ENCODE peak calls at places on chromosomes 16 and 17, in seven cellular contexts. One of them, this sample, is unnamed.
A peak's percentile ranks its signal among the peaks of the same experiment; 100 is the strongest.

GRCh38 chr16:21263640-21264211 is 14.4 kb downstream of the CRYM start:
- DNase-seq in heart left ventricle: no peak
- DNase-seq in ascending aorta: peak; percentile 46
- DNase-seq in transverse colon: peak; percentile 43
- DNase-seq in AG10803: peak; percentile 55
- DNase-seq in PC-3: no peak
- DNase-seq in Peyer's patch: no peak
- DNase-seq in this sample: no peak

GRCh38 chr16:35201151-35201550 is 1741.7 kb downstream of the TP53TG3F start:
- DNase-seq in heart left ventricle: no peak
- DNase-seq in ascending aorta: no peak
- DNase-seq in transverse colon: no peak
- DNase-seq in AG10803: no peak
- DNase-seq in PC-3: no peak
- DNase-seq in Peyer's patch: no peak
- DNase-seq in this sample: no peak

GRCh38 chr17:83115202-83115651 is 35.8 kb downstream of the METRNL start:
- DNase-seq in heart left ventricle: peak; percentile 17
- DNase-seq in ascending aorta: no peak
- DNase-seq in transverse colon: no peak
- DNase-seq in AG10803: no peak
- DNase-seq in PC-3: no peak
- DNase-seq in Peyer's patch: no peak
- DNase-seq in this sample: no peak

GRCh38 chr17:72249441-72249840 is 128.6 kb downstream of the SOX9 start:
- DNase-seq in heart left ventricle: no peak
- DNase-seq in ascending aorta: no peak
- DNase-seq in transverse colon: peak; percentile 82
- DNase-seq in AG10803: no peak
- DNase-seq in PC-3: no peak
- DNase-seq in Peyer's patch: peak; percentile 80
- DNase-seq in this sample: peak; percentile 13

GRCh38 chr17:82881900-82882714 is 42.3 kb upstream of the ZNF750 start:
- DNase-seq in heart left ventricle: peak; percentile 83
- DNase-seq in ascending aorta: no peak
- DNase-seq in transverse colon: peak; percentile 51
- DNase-seq in AG10803: peak; percentile 15
- DNase-seq in PC-3: no peak
- DNase-seq in Peyer's patch: no peak
- DNase-seq in this sample: no peak

GRCh38 chr16:49453001-49453400 is 79.4 kb downstream of the C16orf78 start:
- DNase-seq in heart left ventricle: no peak
- DNase-seq in ascending aorta: no peak
- DNase-seq in transverse colon: no peak
- DNase-seq in AG10803: no peak
- DNase-seq in PC-3: no peak
- DNase-seq in Peyer's patch: no peak
- DNase-seq in this sample: no peak

GRCh38 chr17:8326591-8327583 is 12.8 kb upstream of the ODF4 start:
- DNase-seq in heart left ventricle: peak; percentile 57
- DNase-seq in ascending aorta: no peak
- DNase-seq in transverse colon: no peak
- DNase-seq in AG10803: peak; percentile 23
- DNase-seq in PC-3: no peak
- DNase-seq in Peyer's patch: no peak
- DNase-seq in this sample: no peak

GRCh38 chr17:78805301-78805700 is 23.2 kb upstream of the CYTH1 start:
- DNase-seq in heart left ventricle: no peak
- DNase-seq in ascending aorta: no peak
- DNase-seq in transverse colon: peak; percentile 32
- DNase-seq in AG10803: no peak
- DNase-seq in PC-3: no peak
- DNase-seq in Peyer's patch: no peak
- DNase-seq in this sample: no peak

GRCh38 chr17:69141802-69142472 is at the start of gene ABCA6:
- DNase-seq in heart left ventricle: no peak
- DNase-seq in ascending aorta: no peak
- DNase-seq in transverse colon: no peak
- DNase-seq in AG10803: no peak
- DNase-seq in PC-3: no peak
- DNase-seq in Peyer's patch: no peak
- DNase-seq in this sample: peak; percentile 70

DNA sequence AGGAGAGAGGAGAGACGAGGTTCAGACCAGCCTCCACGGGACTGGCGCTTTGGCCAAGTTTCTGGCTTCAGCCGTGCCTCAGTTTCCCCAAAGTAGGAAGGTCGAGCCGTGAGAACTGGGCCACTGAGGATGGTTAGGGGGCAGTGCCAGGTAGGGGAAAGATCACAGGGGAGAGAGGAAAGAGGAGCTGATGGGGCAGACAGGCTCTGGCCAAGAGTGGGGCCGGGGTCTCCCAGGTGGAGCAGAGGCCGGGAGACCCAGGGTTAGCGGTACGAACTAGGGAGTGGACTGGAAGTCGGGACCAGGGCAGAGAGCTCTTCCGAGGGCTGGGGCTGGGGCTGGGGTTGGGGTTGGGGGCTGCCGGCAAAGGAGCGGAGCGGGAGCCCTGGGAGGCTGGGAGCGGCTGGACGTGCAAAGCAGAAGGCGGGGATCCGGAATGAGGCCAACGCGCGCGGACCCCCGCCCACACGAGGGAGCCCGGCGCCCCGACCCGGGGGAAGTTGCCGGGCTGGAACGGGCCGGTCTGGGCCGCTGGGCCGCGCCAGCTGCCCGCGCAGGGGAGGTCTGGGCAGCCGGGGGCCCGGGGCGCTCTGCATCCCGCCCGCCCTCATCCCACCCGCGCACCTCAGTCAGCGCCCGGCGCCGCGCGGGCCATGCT is 446 bp downstream of the ST3GAL2 start:
- DNase-seq in heart left ventricle: peak; percentile 51
- DNase-seq in ascending aorta: peak; percentile 68
- DNase-seq in transverse colon: peak; percentile 37
- DNase-seq in AG10803: no peak
- DNase-seq in PC-3: no peak
- DNase-seq in Peyer's patch: no peak
- DNase-seq in this sample: no peak
- TF ChIP-seq CTCF in heart left ventricle: no peak
- TF ChIP-seq CTCF in ascending aorta: no peak
- TF ChIP-seq CTCF in transverse colon: no peak
- TF ChIP-seq CTCF in AG10803: no peak
- TF ChIP-seq CTCF in PC-3: no peak
- TF ChIP-seq CTCF in Peyer's patch: no peak
- TF ChIP-seq CTCF in this sample: no peak

GRCh38 chr16:9415588-9415987 is 324.1 kb downstream of the HAPSTR1 start:
- DNase-seq in heart left ventricle: no peak
- DNase-seq in ascending aorta: no peak
- DNase-seq in transverse colon: no peak
- DNase-seq in AG10803: no peak
- DNase-seq in PC-3: no peak
- DNase-seq in Peyer's patch: no peak
- DNase-seq in this sample: no peak
- TF ChIP-seq CTCF in heart left ventricle: no peak
- TF ChIP-seq CTCF in ascending aorta: no peak
- TF ChIP-seq CTCF in transverse colon: no peak
- TF ChIP-seq CTCF in AG10803: no peak
- TF ChIP-seq CTCF in PC-3: no peak
- TF ChIP-seq CTCF in Peyer's patch: no peak
- TF ChIP-seq CTCF in this sample: no peak

GRCh38 chr16:28193530-28194423 is 18.0 kb downstream of the XPO6 start:
- DNase-seq in heart left ventricle: no peak
- DNase-seq in ascending aorta: peak; percentile 58
- DNase-seq in transverse colon: no peak
- DNase-seq in AG10803: peak; percentile 98
- DNase-seq in PC-3: peak; percentile 43
- DNase-seq in Peyer's patch: no peak
- DNase-seq in this sample: peak; percentile 62

GRCh38 chr16:28195859-28196258 is 15.9 kb downstream of the XPO6 start:
- DNase-seq in heart left ventricle: no peak
- DNase-seq in ascending aorta: no peak
- DNase-seq in transverse colon: no peak
- DNase-seq in AG10803: no peak
- DNase-seq in PC-3: no peak
- DNase-seq in Peyer's patch: no peak
- DNase-seq in this sample: no peak

GRCh38 chr16:28191364-28191985 is 20.3 kb downstream of the XPO6 start:
- DNase-seq in heart left ventricle: no peak
- DNase-seq in ascending aorta: no peak
- DNase-seq in transverse colon: no peak
- DNase-seq in AG10803: no peak
- DNase-seq in PC-3: peak; percentile 46
- DNase-seq in Peyer's patch: no peak
- DNase-seq in this sample: peak; percentile 53

GRCh38 chr16:28196331-28196987 is 15.3 kb downstream of the XPO6 start:
- DNase-seq in heart left ventricle: no peak
- DNase-seq in ascending aorta: no peak
- DNase-seq in transverse colon: no peak
- DNase-seq in AG10803: peak; percentile 21
- DNase-seq in PC-3: no peak
- DNase-seq in Peyer's patch: no peak
- DNase-seq in this sample: no peak

DNA sequence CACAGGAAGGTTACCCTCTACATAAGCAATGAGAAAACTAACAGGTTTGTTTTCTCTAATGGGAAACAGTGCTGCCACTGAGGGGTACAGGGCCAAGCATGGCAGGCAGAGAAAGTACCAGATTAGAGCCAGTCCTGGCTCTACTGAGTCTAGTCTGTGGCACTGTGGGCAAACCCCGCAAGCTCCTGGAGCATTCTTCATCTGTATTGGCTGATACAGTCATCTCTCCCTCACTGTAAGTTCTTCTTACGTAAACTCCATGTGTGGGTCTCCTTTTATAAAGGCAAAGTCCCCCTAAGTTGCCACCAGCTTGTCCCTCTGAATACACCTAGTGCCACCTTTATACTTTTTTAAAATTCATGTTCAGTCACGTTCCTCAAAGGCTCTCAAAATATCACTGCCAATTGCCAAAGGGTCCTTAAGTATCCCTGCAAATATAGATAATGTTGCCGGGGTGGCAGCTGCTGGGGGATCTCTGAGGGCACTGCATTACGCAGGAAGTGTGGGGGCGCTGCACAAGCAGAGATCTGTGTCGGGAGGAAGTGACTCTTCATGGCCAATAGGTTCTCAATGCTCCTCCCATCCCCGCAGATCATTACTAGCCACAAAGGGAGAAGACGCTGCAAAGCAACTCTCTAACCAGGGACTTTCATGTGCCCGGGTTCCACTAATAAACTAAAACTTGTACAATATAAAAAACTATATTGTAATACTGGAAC is 18.8 kb downstream of the XPO6 start:
- DNase-seq in heart left ventricle: no peak
- DNase-seq in ascending aorta: no peak
- DNase-seq in transverse colon: peak; percentile 65
- DNase-seq in AG10803: no peak
- DNase-seq in PC-3: no peak
- DNase-seq in Peyer's patch: no peak
- DNase-seq in this sample: no peak
- TF ChIP-seq CTCF in heart left ventricle: no peak
- TF ChIP-seq CTCF in ascending aorta: no peak
- TF ChIP-seq CTCF in transverse colon: no peak
- TF ChIP-seq CTCF in AG10803: no peak
- TF ChIP-seq CTCF in PC-3: no peak
- TF ChIP-seq CTCF in Peyer's patch: no peak
- TF ChIP-seq CTCF in this sample: no peak

GRCh38 chr16:8904018-8904430 is 21.9 kb downstream of the LITAFD start:
- DNase-seq in heart left ventricle: no peak
- DNase-seq in ascending aorta: no peak
- DNase-seq in transverse colon: no peak
- DNase-seq in AG10803: no peak
- DNase-seq in PC-3: no peak
- DNase-seq in Peyer's patch: no peak
- DNase-seq in this sample: no peak

GRCh38 chr16:8907096-8907495 is 24.9 kb downstream of the LITAFD start:
- DNase-seq in heart left ventricle: no peak
- DNase-seq in ascending aorta: no peak
- DNase-seq in transverse colon: no peak
- DNase-seq in AG10803: peak; percentile 53
- DNase-seq in PC-3: no peak
- DNase-seq in Peyer's patch: no peak
- DNase-seq in this sample: no peak

GRCh38 chr16:8908779-8909468 is 26.8 kb downstream of the LITAFD start:
- DNase-seq in heart left ventricle: no peak
- DNase-seq in ascending aorta: no peak
- DNase-seq in transverse colon: no peak
- DNase-seq in AG10803: no peak
- DNase-seq in PC-3: peak; percentile 7
- DNase-seq in Peyer's patch: no peak
- DNase-seq in this sample: peak; percentile 21

GRCh38 chr16:8905168-8905762 is 23.1 kb downstream of the LITAFD start:
- DNase-seq in heart left ventricle: no peak
- DNase-seq in ascending aorta: no peak
- DNase-seq in transverse colon: no peak
- DNase-seq in AG10803: peak; percentile 42
- DNase-seq in PC-3: peak; percentile 29
- DNase-seq in Peyer's patch: no peak
- DNase-seq in this sample: peak; percentile 25

DNA sequence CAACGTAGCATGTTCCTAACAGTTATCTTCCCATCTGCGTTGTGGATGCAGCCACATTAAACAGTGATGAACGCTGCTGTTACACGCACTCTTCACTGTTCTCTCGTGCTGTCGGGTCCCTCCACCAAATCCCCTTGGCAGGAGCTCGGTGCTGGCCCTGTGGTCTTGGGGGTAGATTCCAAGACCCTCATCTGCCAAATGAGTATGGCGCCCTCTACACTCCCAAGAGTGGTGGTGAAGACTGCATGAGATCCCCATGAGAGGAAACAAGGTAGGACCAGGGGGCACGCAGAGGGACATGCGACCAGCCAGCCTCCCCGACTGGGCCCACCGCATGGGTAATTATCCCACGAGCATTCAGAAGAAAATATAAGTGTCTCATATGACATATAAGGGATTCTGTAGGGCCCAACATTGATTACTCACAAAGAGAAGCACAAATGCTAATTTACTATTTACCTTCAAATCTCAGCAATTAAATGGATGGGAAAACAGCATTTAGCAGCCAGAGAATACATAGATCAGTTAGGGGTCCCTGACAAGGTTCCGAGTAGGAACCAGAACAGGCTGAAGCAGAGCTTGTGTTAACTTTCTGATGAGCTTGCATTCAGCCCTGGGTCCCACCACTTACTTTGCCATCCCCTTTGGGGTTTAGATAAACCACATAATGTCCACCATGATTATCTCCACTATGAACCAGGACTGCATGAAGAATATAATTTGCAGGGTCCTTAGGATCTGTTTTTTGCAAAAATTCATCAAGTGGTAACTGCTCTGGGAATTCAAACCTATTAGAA is 23.8 kb downstream of the LITAFD start:
- DNase-seq in heart left ventricle: no peak
- DNase-seq in ascending aorta: no peak
- DNase-seq in transverse colon: no peak
- DNase-seq in AG10803: no peak
- DNase-seq in PC-3: no peak
- DNase-seq in Peyer's patch: no peak
- DNase-seq in this sample: no peak
- TF ChIP-seq CTCF in heart left ventricle: no peak
- TF ChIP-seq CTCF in ascending aorta: no peak
- TF ChIP-seq CTCF in transverse colon: no peak
- TF ChIP-seq CTCF in AG10803: peak; percentile 27
- TF ChIP-seq CTCF in PC-3: peak; percentile 35
- TF ChIP-seq CTCF in Peyer's patch: no peak
- TF ChIP-seq CTCF in this sample: peak; percentile 19